ENCODE peak calls at places on chromosomes 5 and 9, in eight cellular contexts. S is foreskin keratinocyte, Q is neural crest cell, Z is heart right ventricle, Y is body of pancreas, L is upper lobe of right lung, A is ovary, M is choroid plexus epithelial cell. I is an unnamed sample.

GRCh38 chr9:89434636-89435314 is 63.1 kb downstream of the SEMA4D start:
- DNase-seq in S (no peak), Q (no peak), Z (no peak), Y (no peak), L (no peak), A (no peak), M (no peak), I (no peak)

GRCh38 chr5:169192572-169192971 is 108.4 kb downstream of the SLIT3 start:
- DNase-seq in S (peak), Q (no peak), Z (no peak), Y (no peak), L (no peak), A (no peak), M (no peak), I (no peak)

GRCh38 chr5:178376906-178377582 is 144.4 kb upstream of the PHYKPL start:
- DNase-seq in S (no peak), Q (no peak), Z (no peak), Y (no peak), L (no peak), A (no peak), M (no peak), I (no peak)

GRCh38 chr9:70979971-70980370 is 141.4 kb downstream of the TRPM3 start:
- DNase-seq in S (no peak), Q (no peak), Z (no peak), Y (no peak), L (no peak), A (no peak), M (no peak), I (no peak)

GRCh38 chr9:89845862-89846261 is 241.1 kb downstream of the GADD45G start:
- DNase-seq in S (no peak), Q (no peak), Z (no peak), Y (no peak), L (peak), A (no peak), M (no peak), I (no peak)

GRCh38 chr9:123933401-123933800 is 3.5 kb upstream of the DENND1A start:
- DNase-seq in S (peak), Q (no peak), Z (no peak), Y (no peak), L (no peak), A (no peak), M (peak), I (no peak)

GRCh38 chr5:138372225-138372624 is 19.7 kb downstream of the KDM3B start:
- DNase-seq in S (no peak), Q (no peak), Z (no peak), Y (no peak), L (no peak), A (no peak), M (no peak), I (no peak)

GRCh38 chr9:72315089-72315509 is 49.9 kb downstream of the ZFAND5 start:
- DNase-seq in S (no peak), Q (no peak), Z (peak), Y (peak), L (peak), A (peak), M (peak), I (no peak)

GRCh38 chr9:34179528-34180138 is 790 bp downstream of the UBAP1 start:
- DNase-seq in S (peak), Q (no peak), Z (no peak), Y (peak), L (peak), A (no peak), M (peak), I (no peak)

GRCh38 chr5:114360816-114361723 is 800 bp upstream of the KCNN2 start:
- DNase-seq in S (peak), Q (peak), Z (peak), Y (peak), L (peak), A (peak), M (no peak), I (no peak)

GRCh38 chr5:67152400-67152799 is 44.2 kb downstream of the CD180 start:
- DNase-seq in S (no peak), Q (no peak), Z (no peak), Y (no peak), L (no peak), A (no peak), M (no peak), I (no peak)

GRCh38 chr9:87382902-87383301 is 114.8 kb upstream of the DAPK1 start:
- DNase-seq in S (peak), Q (no peak), Z (no peak), Y (no peak), L (no peak), A (no peak), M (peak), I (no peak)

GRCh38 chr9:35962126-35962906 is 4.4 kb upstream of the OR2S2 start:
- DNase-seq in S (peak), Q (no peak), Z (peak), Y (no peak), L (no peak), A (no peak), M (peak), I (no peak)

GRCh38 chr9:125646222-125647100 is 60.5 kb downstream of the MAPKAP1 start:
- DNase-seq in S (no peak), Q (no peak), Z (no peak), Y (no peak), L (no peak), A (no peak), M (peak), I (no peak)

GRCh38 chr9:4423207-4423610 is 67.1 kb upstream of the SLC1A1 start:
- DNase-seq in S (no peak), Q (no peak), Z (no peak), Y (no peak), L (no peak), A (no peak), M (no peak), I (no peak)

GRCh38 chr5:19771174-19771835 is 216.7 kb downstream of the CDH18 start:
- DNase-seq in S (peak), Q (no peak), Z (no peak), Y (no peak), L (no peak), A (no peak), M (peak), I (no peak)

GRCh38 chr5:96783326-96783725 is 24.4 kb downstream of the ERAP1 start:
- DNase-seq in S (no peak), Q (no peak), Z (no peak), Y (no peak), L (no peak), A (no peak), M (peak), I (no peak)

GRCh38 chr5:141637266-141637692 is 482 bp downstream of the RELL2 start:
- DNase-seq in S (no peak), Q (peak), Z (peak), Y (no peak), L (peak), A (peak), M (no peak), I (peak)

GRCh38 chr5:177482359-177482795 is 8.9 kb upstream of the DBN1 start:
- DNase-seq in S (no peak), Q (no peak), Z (no peak), Y (no peak), L (no peak), A (no peak), M (peak), I (no peak)

GRCh38 chr9:35111006-35111933 is 4.4 kb downstream of the ATOSB start:
- DNase-seq in S (peak), Q (peak), Z (peak), Y (peak), L (peak), A (peak), M (peak), I (peak)

GRCh38 chr5:177604116-177604521 is 4.2 kb downstream of the B4GALT7 start:
- DNase-seq in S (no peak), Q (no peak), Z (no peak), Y (no peak), L (no peak), A (no peak), M (no peak), I (no peak)

GRCh38 chr5:56951131-56951945 is 585 bp downstream of the MIER3 start:
- DNase-seq in S (no peak), Q (peak), Z (peak), Y (peak), L (peak), A (peak), M (peak), I (no peak)

GRCh38 chr9:105309531-105309931 is 65.1 kb downstream of the SLC44A1 start:
- DNase-seq in S (no peak), Q (no peak), Z (no peak), Y (no peak), L (no peak), A (no peak), M (no peak), I (no peak)

GRCh38 chr9:134215709-134216448 is 51.5 kb upstream of the RNU6ATAC start:
- DNase-seq in S (no peak), Q (no peak), Z (peak), Y (peak), L (peak), A (peak), M (peak), I (no peak)

GRCh38 chr9:70389642-70390266 is 24.7 kb downstream of the KLF9 start:
- DNase-seq in S (peak), Q (no peak), Z (no peak), Y (no peak), L (no peak), A (no peak), M (peak), I (no peak)

GRCh38 chr5:158763217-158763616 is 336.5 kb downstream of the EBF1 start:
- DNase-seq in S (no peak), Q (no peak), Z (no peak), Y (no peak), L (no peak), A (no peak), M (no peak), I (no peak)

GRCh38 chr5:136364307-136364706 is 1.0 kb downstream of the TRPC7 start:
- DNase-seq in S (no peak), Q (no peak), Z (no peak), Y (no peak), L (no peak), A (no peak), M (peak), I (no peak)

GRCh38 chr5:16663848-16664247 is 47.1 kb upstream of the RETREG1 start:
- DNase-seq in S (no peak), Q (no peak), Z (no peak), Y (no peak), L (no peak), A (no peak), M (no peak), I (no peak)

GRCh38 chr9:86175743-86176456 is 76.5 kb upstream of the GOLM1 start:
- DNase-seq in S (peak), Q (no peak), Z (no peak), Y (no peak), L (no peak), A (no peak), M (no peak), I (no peak)

GRCh38 chr5:150559701-150560100 is 51.8 kb downstream of the NDST1 start:
- DNase-seq in S (peak), Q (no peak), Z (no peak), Y (no peak), L (no peak), A (no peak), M (peak), I (no peak)

GRCh38 chr5:41094871-41095270 is 23.7 kb upstream of the MROH2B start:
- DNase-seq in S (peak), Q (no peak), Z (no peak), Y (no peak), L (no peak), A (no peak), M (peak), I (no peak)

GRCh38 chr5:77211013-77211690 is 672 bp downstream of the PDE8B start:
- DNase-seq in S (no peak), Q (no peak), Z (no peak), Y (peak), L (no peak), A (no peak), M (no peak), I (no peak)

GRCh38 chr9:88390371-88390990 is 2.2 kb downstream of the SPIN1 start:
- DNase-seq in S (no peak), Q (no peak), Z (no peak), Y (no peak), L (no peak), A (no peak), M (peak), I (no peak)

GRCh38 chr5:175094461-175094860 is 349.5 kb downstream of the DRD1 start:
- DNase-seq in S (no peak), Q (no peak), Z (no peak), Y (no peak), L (no peak), A (no peak), M (no peak), I (no peak)

GRCh38 chr9:116656977-116657376 is 30.1 kb upstream of the TRIM32 start:
- DNase-seq in S (no peak), Q (no peak), Z (no peak), Y (no peak), L (no peak), A (no peak), M (no peak), I (no peak)

GRCh38 chr5:142432369-142432863 is 107.6 kb upstream of the SPRY4 start:
- DNase-seq in S (no peak), Q (no peak), Z (no peak), Y (peak), L (peak), A (no peak), M (no peak), I (no peak)

GRCh38 chr9:137213160-137214060 is 7.9 kb downstream of the NDOR1 start:
- DNase-seq in S (no peak), Q (no peak), Z (no peak), Y (no peak), L (no peak), A (no peak), M (no peak), I (no peak)
- TF ChIP-seq CTCF in S (peak), Q (no peak), Z (no peak), Y (no peak), L (no peak), A (no peak), M (peak), I (no peak)

GRCh38 chr5:122101636-122102285 is 23.7 kb upstream of the LOX start:
- DNase-seq in S (peak), Q (no peak), Z (no peak), Y (peak), L (no peak), A (no peak), M (peak), I (no peak)
- TF ChIP-seq CTCF in S (peak), Q (peak), Z (peak), Y (peak), L (peak), A (peak), M (peak), I (no peak)

DNA sequence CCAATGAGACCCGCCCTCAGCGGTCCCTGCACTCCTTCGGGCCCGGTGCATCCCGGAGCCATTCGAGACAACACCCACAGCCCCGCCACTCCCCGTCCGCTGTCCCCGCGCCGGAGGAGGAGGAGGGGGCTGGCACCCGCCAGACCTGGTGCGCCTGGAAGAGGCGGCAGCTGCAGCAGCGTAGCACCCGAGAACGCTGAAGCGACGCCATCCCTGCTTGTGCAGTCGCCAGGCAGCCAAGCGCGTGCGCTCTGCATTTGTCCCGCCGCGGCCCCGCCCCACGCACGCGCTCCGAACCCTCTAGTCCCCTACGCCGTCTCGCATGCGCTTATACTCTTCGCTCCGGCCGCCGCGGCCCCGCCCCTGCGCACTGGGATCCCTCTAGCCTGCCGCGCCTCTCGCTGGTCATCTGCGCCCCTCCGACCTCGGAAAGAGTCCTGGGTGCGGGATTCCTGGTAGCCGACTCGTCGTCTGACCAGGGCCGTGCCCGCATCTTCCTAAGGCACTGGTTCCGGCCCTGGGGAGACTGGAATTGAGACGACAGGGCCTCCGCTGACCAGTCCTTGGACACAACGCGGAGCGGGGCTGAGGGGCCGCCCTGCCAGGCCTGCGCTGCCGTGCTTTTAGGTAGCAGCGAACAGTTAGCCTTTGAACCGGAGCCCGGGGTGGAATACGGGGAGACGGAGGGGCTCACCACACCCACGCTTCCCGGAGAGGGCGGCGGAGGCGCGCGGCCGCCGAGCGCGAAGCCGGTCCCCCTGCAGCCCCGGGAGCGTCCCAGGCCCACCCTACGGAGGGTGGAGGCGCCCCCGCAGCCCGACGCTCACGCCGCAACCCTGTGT is at the start of gene MRNIP:
- DNase-seq in S (peak), Q (peak), Z (peak), Y (peak), L (peak), A (peak), M (peak), I (peak)
- TF ChIP-seq CTCF in S (peak), Q (no peak), Z (no peak), Y (no peak), L (no peak), A (peak), M (peak), I (no peak)

DNA sequence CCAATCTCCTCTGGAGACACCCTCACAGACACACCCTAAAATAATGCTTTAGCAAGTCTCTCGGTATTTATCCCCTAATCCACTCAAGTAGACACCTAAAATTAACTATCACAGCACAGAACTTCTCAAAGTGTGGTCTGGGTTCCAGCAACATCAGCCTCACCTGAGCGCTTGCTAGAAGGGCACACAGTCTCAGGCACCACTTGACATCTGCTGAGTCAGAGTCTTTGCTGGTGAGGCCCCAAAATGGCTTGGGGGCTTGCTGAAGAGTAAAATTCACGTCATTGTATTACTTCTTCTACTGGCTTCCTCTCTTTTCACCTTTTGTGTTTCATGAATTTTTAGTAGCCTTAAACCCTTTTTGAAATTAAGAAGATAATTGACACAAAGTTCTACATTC is 9.0 kb downstream of the FOXB2 start:
- DNase-seq in S (no peak), Q (no peak), Z (no peak), Y (no peak), L (no peak), A (no peak), M (no peak), I (no peak)
- TF ChIP-seq CTCF in S (no peak), Q (no peak), Z (no peak), Y (no peak), L (no peak), A (no peak), M (no peak), I (no peak)

GRCh38 chr9:121168052-121168451 is 33.6 kb downstream of the RAB14 start:
- DNase-seq in S (no peak), Q (no peak), Z (no peak), Y (no peak), L (no peak), A (no peak), M (no peak), I (no peak)

GRCh38 chr9:121172726-121173487 is 28.8 kb downstream of the RAB14 start:
- DNase-seq in S (no peak), Q (no peak), Z (no peak), Y (no peak), L (no peak), A (no peak), M (no peak), I (no peak)

GRCh38 chr9:121171236-121171635 is 30.4 kb downstream of the RAB14 start:
- DNase-seq in S (no peak), Q (no peak), Z (no peak), Y (no peak), L (no peak), A (no peak), M (no peak), I (no peak)

GRCh38 chr9:121173501-121173900 is 28.2 kb downstream of the RAB14 start:
- DNase-seq in S (no peak), Q (no peak), Z (no peak), Y (no peak), L (no peak), A (no peak), M (no peak), I (no peak)

DNA sequence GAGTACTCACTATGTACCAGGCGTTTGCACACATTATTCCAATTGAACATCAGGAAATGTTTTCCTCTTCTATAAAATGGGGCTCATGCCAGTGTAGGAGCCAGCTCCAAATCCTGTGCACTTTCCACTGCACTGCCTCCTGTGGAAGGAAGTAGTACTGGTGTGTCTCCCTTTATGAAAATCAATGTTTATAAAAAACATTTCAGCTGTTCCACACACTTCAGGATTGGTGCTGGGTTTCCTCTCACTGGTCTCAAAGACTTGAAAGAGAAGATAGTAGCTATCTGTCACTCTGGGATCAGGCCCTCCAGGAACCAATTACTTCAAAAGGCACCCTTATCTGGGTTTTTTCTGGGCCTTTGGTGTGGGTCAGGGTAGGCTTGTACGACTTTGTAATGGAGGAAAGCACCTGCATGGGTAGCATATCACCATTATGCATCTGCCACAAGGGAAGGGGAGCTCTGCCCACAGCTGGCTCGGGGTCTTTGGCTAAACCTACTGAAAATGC is 32.5 kb downstream of the RAB14 start:
- DNase-seq in S (no peak), Q (no peak), Z (no peak), Y (no peak), L (no peak), A (no peak), M (peak), I (no peak)
- TF ChIP-seq CTCF in S (peak), Q (peak), Z (no peak), Y (peak), L (peak), A (peak), M (peak), I (no peak)

GRCh38 chr5:98734646-98735045 is 38.8 kb upstream of the RGMB start:
- DNase-seq in S (no peak), Q (no peak), Z (no peak), Y (no peak), L (no peak), A (no peak), M (no peak), I (no peak)
- TF ChIP-seq CTCF in S (peak), Q (no peak), Z (no peak), Y (no peak), L (no peak), A (no peak), M (no peak), I (no peak)

GRCh38 chr5:157324237-157324636 is 58.3 kb downstream of the CYFIP2 start:
- DNase-seq in S (no peak), Q (no peak), Z (no peak), Y (no peak), L (no peak), A (no peak), M (peak), I (no peak)
- TF ChIP-seq CTCF in S (peak), Q (peak), Z (no peak), Y (no peak), L (peak), A (no peak), M (peak), I (no peak)